ENCODE peak calls at places on chromosomes 7 and 10, in four cellular contexts. U, I, F and B are unnamed samples.

GRCh38 chr7:44147026-44147881 is 6.1 kb upstream of the MYL7 start:
- DNase-seq in U (no peak), F (no peak), I (no peak), B (peak)

GRCh38 chr10:98611432-98611831 is 164.7 kb upstream of the HPS1 start:
- DNase-seq in F (no peak), U (no peak), I (peak), B (no peak)

GRCh38 chr7:910441-910861 is 34.1 kb downstream of the GET4 start:
- DNase-seq in I (no peak), U (no peak), F (no peak), B (no peak)

GRCh38 chr7:106895246-106895864 is 30.3 kb downstream of the PIK3CG start:
- DNase-seq in I (no peak), U (no peak), F (no peak), B (no peak)

GRCh38 chr10:97718178-97718577 is 4.6 kb downstream of the MARVELD1 start:
- DNase-seq in F (peak), U (no peak), I (no peak), B (peak)

GRCh38 chr10:112184379-112184778 is 814 bp upstream of the GPAM start:
- DNase-seq in I (no peak), U (no peak), F (no peak), B (no peak)

GRCh38 chr7:156148547-156148946 is 336.3 kb upstream of the SHH start:
- DNase-seq in U (no peak), I (no peak), F (no peak), B (no peak)

GRCh38 chr10:126736737-126737136 is 66.2 kb upstream of the C10orf90 start:
- DNase-seq in F (no peak), I (no peak), U (no peak), B (no peak)

GRCh38 chr10:69636273-69636575 is 6.2 kb downstream of the FAM241B start:
- DNase-seq in U (no peak), F (no peak), I (no peak), B (no peak)

GRCh38 chr7:100825760-100826545 is 1.4 kb downstream of the EPHB4 start:
- DNase-seq in F (no peak), U (no peak), I (no peak), B (no peak)

GRCh38 chr7:121544726-121545125 is 148.6 kb upstream of the FAM3C start:
- DNase-seq in U (no peak), I (peak), F (no peak), B (no peak)

GRCh38 chr10:120580651-120581259 is 123.7 kb downstream of the PLPP4 start:
- DNase-seq in U (no peak), F (no peak), I (no peak), B (no peak)

GRCh38 chr7:47786557-47787248 is 161.6 kb downstream of the PKD1L1 start:
- DNase-seq in U (no peak), F (no peak), I (peak), B (no peak)